ENCODE peak calls at places on chromosomes 6 and 20, in eight cellular contexts. R is PC-3, B is PC-9, H is cardiac muscle cell, I is substantia nigra, E is colonic mucosa, Y is pancreas, D is uterus. X is an unnamed sample.
A peak's percentile ranks its signal among the peaks of the same experiment; 100 is the strongest.

GRCh38 chr20:53322651-53323050 is 271.0 kb downstream of the ZNF217 start:
- DNase-seq in R (no peak), B (no peak), H (no peak), I (no peak), E (no peak), Y (no peak), D (no peak), X (no peak)

GRCh38 chr20:38833857-38834164 is 28.3 kb downstream of the PPP1R16B start:
- DNase-seq in R (no peak), B (no peak), H (no peak), I (no peak), E (no peak), Y (no peak), D (no peak), X (no peak)

GRCh38 chr6:106037060-106037459 is 49.1 kb upstream of the PRDM1 start:
- DNase-seq in R (peak; percentile 80), B (no peak), H (no peak), I (no peak), E (no peak), Y (no peak), D (no peak), X (no peak)

GRCh38 chr6:11392778-11393507 is 144.6 kb upstream of the TMEM170B start:
- DNase-seq in R (no peak), B (peak; percentile 75), H (no peak), I (no peak), E (peak; percentile 91), Y (no peak), D (no peak), X (no peak)

GRCh38 chr6:136608991-136609390 is 58.8 kb upstream of the MAP7 start:
- DNase-seq in R (peak; percentile 50), B (no peak), H (no peak), I (no peak), E (no peak), Y (no peak), D (no peak), X (no peak)

GRCh38 chr20:34621036-34621343 is 55.9 kb downstream of the PIGU start:
- DNase-seq in R (no peak), B (no peak), H (no peak), I (no peak), E (no peak), Y (no peak), D (no peak), X (no peak)

GRCh38 chr20:48679603-48680002 is 148.2 kb downstream of the PREX1 start:
- DNase-seq in R (peak; percentile 15), B (peak; percentile 83), H (no peak), I (no peak), E (peak; percentile 94), Y (no peak), D (no peak), X (no peak)

GRCh38 chr20:44450279-44450937 is 25.3 kb upstream of the TTPAL start:
- DNase-seq in R (no peak), B (no peak), H (no peak), I (no peak), E (no peak), Y (no peak), D (no peak), X (no peak)

GRCh38 chr6:36422714-36423100 is 19.9 kb downstream of the PXT1 start:
- DNase-seq in R (no peak), B (no peak), H (no peak), I (no peak), E (no peak), Y (no peak), D (no peak), X (no peak)

GRCh38 chr6:123808556-123808955 is 4.9 kb downstream of the NKAIN2 start:
- DNase-seq in R (no peak), B (peak; percentile 2), H (no peak), I (peak; percentile 51), E (no peak), Y (no peak), D (no peak), X (no peak)

GRCh38 chr20:47682916-47683315 is 102.4 kb downstream of the SULF2 start:
- DNase-seq in R (no peak), B (no peak), H (no peak), I (no peak), E (no peak), Y (no peak), D (no peak), X (peak; percentile 56)

GRCh38 chr6:144758602-144759001 is 473.5 kb downstream of the UTRN start:
- DNase-seq in R (peak; percentile 82), B (peak; percentile 1), H (no peak), I (no peak), E (no peak), Y (no peak), D (no peak), X (no peak)

GRCh38 chr6:93571341-93571740 is 152.0 kb upstream of the EPHA7 start:
- DNase-seq in R (no peak), B (no peak), H (no peak), I (no peak), E (no peak), Y (no peak), D (no peak), X (no peak)

GRCh38 chr6:48111575-48111974 is 578 bp upstream of the PTCHD4 start:
- DNase-seq in R (no peak), B (no peak), H (no peak), I (no peak), E (no peak), Y (no peak), D (no peak), X (no peak)

GRCh38 chr6:118668761-118669411 is 17.5 kb upstream of the CEP85L start:
- DNase-seq in R (peak; percentile 17), B (no peak), H (no peak), I (no peak), E (no peak), Y (no peak), D (no peak), X (no peak)

GRCh38 chr20:21516861-21517565 is 3.1 kb upstream of the NKX2-2 start:
- DNase-seq in R (no peak), B (no peak), H (no peak), I (no peak), E (no peak), Y (no peak), D (no peak), X (no peak)

GRCh38 chr6:26362093-26362835 is 2.7 kb upstream of the BTN3A2 start:
- DNase-seq in R (no peak), B (no peak), H (no peak), I (no peak), E (no peak), Y (no peak), D (no peak), X (no peak)

GRCh38 chr6:26363882-26364825 is 844 bp upstream of the BTN3A2 start:
- DNase-seq in R (peak; percentile 39), B (no peak), H (no peak), I (no peak), E (no peak), Y (no peak), D (no peak), X (no peak)

GRCh38 chr6:26362836-26363220 is 2.2 kb upstream of the BTN3A2 start:
- DNase-seq in R (no peak), B (no peak), H (no peak), I (no peak), E (no peak), Y (no peak), D (no peak), X (no peak)

GRCh38 chr6:26366504-26366903 is 1.5 kb downstream of the BTN3A2 start:
- DNase-seq in R (no peak), B (no peak), H (no peak), I (no peak), E (no peak), Y (no peak), D (no peak), X (no peak)

GRCh38 chr6:26365633-26365995 is 616 bp downstream of the BTN3A2 start:
- DNase-seq in R (no peak), B (no peak), H (no peak), I (no peak), E (no peak), Y (no peak), D (no peak), X (no peak)
- H3K27ac ChIP-seq in R (no peak overlapping the region), B (peak overlapping the region; percentile 70), H (no peak overlapping the region), I (peak overlapping the region; percentile 85), E (peak overlapping the region; percentile 94), Y (no peak overlapping the region), D (peak overlapping the region; percentile 95), X (peak overlapping the region; percentile 81)

DNA sequence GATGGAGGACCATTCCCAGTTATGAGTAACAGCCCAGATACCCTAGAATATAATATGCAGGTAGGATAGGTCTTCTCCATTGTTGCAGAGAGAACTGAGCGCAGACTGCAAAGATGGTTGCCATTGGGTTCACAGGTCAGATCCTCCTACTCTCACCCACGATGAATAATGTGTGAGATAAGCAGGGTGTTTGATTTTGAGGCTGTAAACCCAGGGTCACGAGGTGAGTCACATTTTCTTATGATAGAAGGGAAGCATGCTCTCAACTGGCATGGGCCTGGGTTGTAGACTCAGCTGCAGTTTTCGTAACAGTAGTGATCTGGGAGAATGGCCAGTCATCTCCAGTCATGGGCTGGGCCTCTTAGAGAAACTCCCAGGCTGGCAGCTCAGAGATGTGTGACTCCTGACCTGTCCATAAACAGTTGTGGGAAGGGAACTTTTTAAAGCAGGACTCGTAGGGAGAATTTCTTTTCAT is 74.2 kb downstream of the CD164 start:
- DNase-seq in R (peak; percentile 60), B (no peak), H (no peak), I (no peak), E (peak; percentile 87), Y (peak; percentile 93), D (no peak), X (peak; percentile 66)
- H3K27ac ChIP-seq in R (peak overlapping the region; percentile 32), B (peak overlapping the region; percentile 28), H (no peak overlapping the region), I (no peak overlapping the region), E (peak overlapping the region; percentile 27), Y (peak overlapping the region; percentile 20), D (no peak overlapping the region), X (no peak overlapping the region)

GRCh38 chr6:107083921-107084320 is 31.4 kb downstream of the BEND3 start:
- DNase-seq in R (no peak), B (no peak), H (no peak), I (no peak), E (no peak), Y (no peak), D (no peak), X (no peak)
- H3K27ac ChIP-seq in R (no peak overlapping the region), B (no peak overlapping the region), H (no peak overlapping the region), I (no peak overlapping the region), E (no peak overlapping the region), Y (no peak overlapping the region), D (no peak overlapping the region), X (no peak overlapping the region)

GRCh38 chr6:16669227-16669626 is 92.0 kb downstream of the ATXN1 start:
- DNase-seq in R (peak; percentile 93), B (peak; percentile 67), H (no peak), I (no peak), E (no peak), Y (no peak), D (no peak), X (no peak)
- H3K27ac ChIP-seq in R (peak overlapping the region; percentile 82), B (peak overlapping the region; percentile 82), H (no peak overlapping the region), I (no peak overlapping the region), E (no peak overlapping the region), Y (no peak overlapping the region), D (no peak overlapping the region), X (peak overlapping the region; percentile 72)